ENCODE peak calls at places on chromosomes 5 and 9, in nine cellular contexts. S, Y, W, Z, A, E, X, N and C are unnamed samples.

GRCh38 chr5:2996687-2997086 is 245.2 kb upstream of the IRX2 start:
- DNase-seq in A (no peak), Z (no peak), W (no peak), S (no peak), N (no peak), Y (no peak), X (no peak), E (no peak), C (no peak)

GRCh38 chr9:806285-807156 is 35.0 kb upstream of the DMRT1 start:
- DNase-seq in E (no peak), A (no peak), Z (no peak), S (peak; percentile 62), Y (peak; percentile 32), N (peak; percentile 49), X (no peak), W (peak; percentile 54), C (no peak)

GRCh38 chr5:75482482-75482881 is 28.9 kb downstream of the CERT1 start:
- DNase-seq in Y (peak; percentile 6), E (no peak), N (no peak), X (no peak), S (no peak), A (no peak), W (no peak), Z (no peak), C (no peak)

GRCh38 chr5:66710557-66710956 is 114.4 kb downstream of the MAST4 start:
- DNase-seq in N (no peak), E (no peak), Z (no peak), S (no peak), X (no peak), Y (peak; percentile 80), W (no peak), A (no peak), C (no peak)

GRCh38 chr5:75037106-75037505 is 15.3 kb downstream of the GCNT4 start:
- DNase-seq in X (no peak), N (no peak), A (no peak), W (no peak), Z (peak; percentile 20), S (no peak), Y (peak; percentile 81), E (no peak), C (no peak)

GRCh38 chr5:60540855-60541805 is 158.8 kb downstream of the DEPDC1B start:
- DNase-seq in A (no peak), E (no peak), S (peak; percentile 78), X (no peak), Y (peak; percentile 83), Z (no peak), W (peak; percentile 50), N (peak; percentile 13), C (no peak)

GRCh38 chr5:58268263-58268662 is 191.6 kb downstream of the PLK2 start:
- DNase-seq in Y (no peak), W (no peak), A (no peak), Z (no peak), N (no peak), S (no peak), E (no peak), X (no peak), C (no peak)

GRCh38 chr5:114924784-114925183 is 244.9 kb downstream of the TRIM36 start:
- DNase-seq in E (no peak), N (no peak), A (no peak), Z (no peak), S (no peak), Y (no peak), X (no peak), W (no peak), C (no peak)

GRCh38 chr5:150541895-150542294 is 34.0 kb downstream of the NDST1 start:
- DNase-seq in W (no peak), A (no peak), Z (no peak), N (no peak), Y (no peak), S (no peak), X (no peak), E (no peak), C (no peak)

GRCh38 chr9:116090030-116090770 is 63.4 kb upstream of the PAPPA start:
- DNase-seq in S (no peak), E (no peak), A (no peak), N (no peak), W (no peak), Y (no peak), X (no peak), Z (no peak), C (no peak)

DNA sequence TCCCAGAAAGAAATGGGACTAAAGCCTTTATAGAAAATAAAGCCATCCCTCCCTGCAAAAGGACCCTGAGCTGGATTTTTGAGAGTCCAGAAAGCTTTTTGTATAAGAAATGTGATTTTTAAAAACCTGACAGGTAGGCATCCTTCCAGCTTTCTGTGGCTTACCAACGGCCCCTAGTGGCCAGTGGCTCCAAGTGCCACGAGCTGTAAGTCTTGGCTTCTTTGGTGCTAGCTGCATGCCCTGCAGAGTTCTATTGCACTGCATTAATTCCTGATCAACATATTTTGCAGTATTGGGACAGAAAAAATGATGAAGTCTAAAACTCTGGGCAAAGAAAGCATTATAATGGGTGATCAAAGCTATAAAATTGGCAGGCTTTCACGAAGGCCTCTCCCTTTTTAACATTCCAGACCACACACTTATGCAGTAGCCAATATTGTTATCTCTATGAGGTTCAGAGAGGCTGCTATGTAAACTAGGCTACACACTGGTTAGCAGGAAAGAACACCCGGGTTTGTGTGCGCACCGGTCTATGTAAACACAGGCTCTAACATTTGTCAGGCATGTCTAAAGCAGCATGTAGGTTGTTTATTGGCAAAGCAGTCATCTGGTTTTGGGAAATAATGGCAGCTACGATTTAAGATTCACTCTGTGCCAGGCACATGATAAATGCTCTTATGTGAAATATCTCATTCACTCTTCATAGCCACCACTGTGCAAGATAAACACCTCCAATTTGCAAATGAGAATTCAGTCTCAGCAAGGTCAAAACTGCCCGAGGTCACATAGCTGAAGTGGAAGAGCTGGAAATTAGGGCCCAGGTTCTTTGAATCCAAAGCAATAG is 55.2 kb downstream of the NMUR2 start:
- DNase-seq in Y (peak; percentile 14), N (peak; percentile 68), W (peak; percentile 37), S (peak; percentile 49), E (no peak), Z (no peak), A (no peak), X (peak; percentile 48), C (no peak)
- TF ChIP-seq CTCF in Y (peak; percentile 66), N (peak; percentile 97), W (peak; percentile 90), S (peak; percentile 91), E (peak; percentile 95), Z (peak; percentile 34), A (peak; percentile 90), X (peak; percentile 93), C (no peak)

GRCh38 chr5:136065588-136065987 is 36.8 kb downstream of the TGFBI start:
- DNase-seq in Y (no peak), Z (no peak), S (no peak), A (no peak), E (no peak), N (no peak), W (no peak), X (no peak), C (no peak)

GRCh38 chr5:136067422-136067821 is 38.6 kb downstream of the TGFBI start:
- DNase-seq in A (no peak), N (no peak), S (no peak), E (no peak), Y (no peak), X (no peak), Z (no peak), W (no peak), C (no peak)

GRCh38 chr5:136064510-136064909 is 35.7 kb downstream of the TGFBI start:
- DNase-seq in X (peak; percentile 58), N (peak; percentile 9), E (no peak), Z (no peak), W (no peak), A (no peak), Y (no peak), S (no peak), C (no peak)

GRCh38 chr5:136063778-136064465 is 35.1 kb downstream of the TGFBI start:
- DNase-seq in S (no peak), Z (no peak), Y (no peak), A (no peak), N (no peak), W (no peak), X (no peak), E (no peak), C (no peak)

GRCh38 chr5:136066705-136067271 is 38.0 kb downstream of the TGFBI start:
- DNase-seq in A (no peak), W (peak; percentile 24), S (no peak), Z (no peak), Y (peak; percentile 27), N (no peak), X (peak; percentile 42), E (no peak), C (no peak)
- TF ChIP-seq CTCF in A (no peak), W (no peak), S (no peak), Z (no peak), Y (peak; percentile 54), N (no peak), X (peak; percentile 25), E (no peak), C (no peak)

GRCh38 chr5:56908942-56909293 is 478 bp upstream of the SETD9 start:
- DNase-seq in W (no peak), X (no peak), Z (no peak), A (no peak), Y (peak; percentile 32), N (no peak), S (no peak), E (no peak), C (peak; percentile 28)

GRCh38 chr5:56910123-56910951 is 941 bp downstream of the SETD9 start:
- DNase-seq in W (no peak), Y (no peak), N (peak; percentile 70), E (no peak), Z (peak; percentile 35), A (no peak), X (no peak), S (peak; percentile 14), C (no peak)

GRCh38 chr5:56913766-56914165 is 4.4 kb downstream of the SETD9 start:
- DNase-seq in X (no peak), A (no peak), N (no peak), W (no peak), Y (no peak), S (no peak), Z (no peak), E (no peak), C (no peak)

GRCh38 chr5:56914678-56915077 is 5.3 kb downstream of the SETD9 start:
- DNase-seq in Y (no peak), A (no peak), N (no peak), Z (no peak), X (no peak), W (no peak), E (no peak), S (no peak), C (no peak)

GRCh38 chr5:56909294-56910122 is at the start of gene SETD9:
- DNase-seq in A (peak; percentile 67), W (peak; percentile 98), E (peak; percentile 57), X (peak; percentile 98), S (peak; percentile 97), Z (peak; percentile 98), N (peak; percentile 100), Y (peak; percentile 96), C (peak; percentile 92)
- TF ChIP-seq CTCF in A (no peak), W (no peak), E (no peak), X (no peak), S (no peak), Z (no peak), N (no peak), Y (no peak), C (no peak)

DNA sequence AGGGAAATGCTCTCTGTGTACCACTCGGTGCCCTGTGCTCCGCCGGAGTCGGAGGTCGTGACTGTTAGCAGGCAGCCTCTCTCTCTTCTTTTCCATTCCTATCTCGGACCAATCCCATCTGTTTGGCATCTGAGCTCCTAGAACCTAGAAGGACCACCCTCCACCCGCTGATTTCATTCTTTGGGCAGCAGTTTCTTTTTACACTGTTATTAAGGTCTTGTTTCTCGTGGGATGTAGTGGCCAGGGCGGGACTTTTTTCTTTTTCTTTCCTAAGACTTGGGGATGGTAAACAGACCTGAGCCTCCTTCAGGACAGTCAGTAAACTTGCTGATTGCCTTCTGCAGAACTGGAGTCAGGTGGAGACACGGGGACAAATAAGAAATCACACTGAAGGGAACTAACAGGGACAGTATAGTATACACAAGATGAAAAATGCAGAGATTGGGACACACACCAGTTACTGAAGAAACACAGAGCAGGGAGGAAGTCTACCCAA is 496 bp downstream of the URM1 start:
- DNase-seq in E (no peak), N (no peak), A (no peak), Y (no peak), Z (no peak), X (no peak), W (no peak), S (no peak), C (no peak)
- TF ChIP-seq CTCF in E (no peak), N (no peak), A (no peak), Y (no peak), Z (no peak), X (no peak), W (no peak), S (no peak), C (no peak)